ENCODE peak calls at places on chromosomes 5 and 9, in four cellular contexts. P is stimulated activated CD4-positive, alpha-beta T cell treated with anti-CD3 and anti-CD28 coated beads, Interleukin-2, amount 100 ng/mL, for 48 hours; V is GOT3; C is posterior cingulate gyrus. E is an unnamed sample.

GRCh38 chr5:130198927-130199326 is 294.7 kb downstream of the CHSY3 start:
- DNase-seq in P (no peak), V (no peak), C (no peak), E (no peak)

GRCh38 chr5:73917433-73917832 is 291.4 kb downstream of the ARHGEF28 start:
- DNase-seq in P (no peak), V (no peak), C (peak), E (peak)

GRCh38 chr5:54639621-54640020 is 122.1 kb downstream of the SNX18 start:
- DNase-seq in P (no peak), V (no peak), C (no peak), E (no peak)

GRCh38 chr5:5494489-5495402 is 72.3 kb downstream of the ICE1 start:
- DNase-seq in P (peak), V (no peak), C (peak), E (peak)

GRCh38 chr9:129968690-129969485 is 74.1 kb downstream of the FNBP1 start:
- DNase-seq in P (no peak), V (no peak), C (no peak), E (no peak)

GRCh38 chr5:64269164-64269563 is 103.5 kb downstream of the RNF180 start:
- DNase-seq in P (no peak), V (no peak), C (no peak), E (no peak)

GRCh38 chr5:173321886-173322285 is 6.3 kb downstream of the STC2 start:
- DNase-seq in P (no peak), V (no peak), C (no peak), E (no peak)

GRCh38 chr9:33446507-33447403 is 638 bp downstream of the AQP3 start:
- DNase-seq in P (peak), V (no peak), C (no peak), E (no peak)

GRCh38 chr5:122846051-122846567 is 696 bp downstream of the SNX24 start:
- DNase-seq in P (no peak), V (no peak), C (no peak), E (no peak)

GRCh38 chr9:37407468-37407867 is 15.0 kb upstream of the GRHPR start:
- DNase-seq in P (no peak), V (no peak), C (no peak), E (no peak)

GRCh38 chr5:176886336-176887251 is 12.6 kb downstream of the HK3 start:
- DNase-seq in P (no peak), V (no peak), C (no peak), E (no peak)

GRCh38 chr9:96655198-96655851 is at the start of gene PRXL2C:
- DNase-seq in P (peak), V (peak), C (peak), E (peak)

GRCh38 chr5:123429993-123430392 is 6.8 kb upstream of the CEP120 start:
- DNase-seq in P (no peak), V (no peak), C (no peak), E (no peak)

GRCh38 chr9:118882674-118883073 is 486.6 kb downstream of the BRINP1 start:
- DNase-seq in P (no peak), V (no peak), C (no peak), E (no peak)

GRCh38 chr5:113118765-113119164 is 142.2 kb downstream of the DCP2 start:
- DNase-seq in P (no peak), V (no peak), C (no peak), E (no peak)

GRCh38 chr5:33254581-33254980 is 186.2 kb upstream of the TARS1 start:
- DNase-seq in P (no peak), V (no peak), C (no peak), E (no peak)

GRCh38 chr9:26812217-26812616 is 80.4 kb downstream of the CAAP1 start:
- DNase-seq in P (no peak), V (no peak), C (no peak), E (no peak)

GRCh38 chr5:128349044-128349629 is 188.9 kb downstream of the FBN2 start:
- DNase-seq in P (no peak), V (no peak), C (no peak), E (no peak)

GRCh38 chr5:68476854-68477253 is 261.3 kb downstream of the PIK3R1 start:
- DNase-seq in P (no peak), V (no peak), C (no peak), E (no peak)

GRCh38 chr5:27316283-27316675 is 277.9 kb upstream of the CDH9 start:
- DNase-seq in P (no peak), V (no peak), C (no peak), E (no peak)

GRCh38 chr9:122091682-122092592 is 1.2 kb downstream of the TTLL11 start:
- DNase-seq in P (no peak), V (no peak), C (no peak), E (no peak)

GRCh38 chr5:68046445-68046844 is 169.1 kb upstream of the PIK3R1 start:
- DNase-seq in P (no peak), V (peak), C (no peak), E (no peak)

GRCh38 chr5:68258531-68258930 is 43.0 kb downstream of the PIK3R1 start:
- DNase-seq in P (no peak), V (no peak), C (no peak), E (no peak)

E was measured in dorsolateral prefrontal cortex.